ENCODE peak calls at places on chromosome 19, in seven cellular contexts. L is foreskin keratinocyte; A is T-helper 17 cell; Z is small intestine; C is stimulated activated CD4-positive, alpha-beta T cell treated with anti-CD3 and anti-CD28 coated beads, Interleukin-4, amount 100 ng/mL, for 24 hours; O is MG63; N is IMR-90. U is an unnamed sample.

GRCh38 chr19:3604227-3604986 is 2.3 kb downstream of the TBXA2R start:
- DNase-seq in C (no peak), O (no peak), A (no peak), L (no peak), N (no peak), Z (no peak), U (no peak)

GRCh38 chr19:45782820-45783785 is 813 bp upstream of the DMPK start:
- DNase-seq in A (no peak), O (peak), C (no peak), L (no peak), Z (no peak), N (peak), U (no peak)

GRCh38 chr19:40464059-40465024 is 1.2 kb downstream of the BLVRB start:
- DNase-seq in O (peak), A (peak), N (peak), L (peak), Z (peak), C (peak), U (peak)

GRCh38 chr19:1098177-1099051 is 3.2 kb upstream of the POLR2E start:
- DNase-seq in C (no peak), Z (peak), L (no peak), A (no peak), O (peak), N (peak), U (no peak)

GRCh38 chr19:15099017-15099582 is 8.1 kb upstream of the SYDE1 start:
- DNase-seq in O (no peak), L (no peak), C (no peak), A (no peak), N (no peak), Z (no peak), U (no peak)

GRCh38 chr19:33280351-33280921 is 21.9 kb downstream of the CEBPA start:
- DNase-seq in O (no peak), N (no peak), Z (no peak), C (peak), A (no peak), L (no peak), U (peak)

GRCh38 chr19:14432817-14433453 is at the start of gene PKN1:
- DNase-seq in O (peak), Z (no peak), A (peak), C (peak), L (no peak), N (no peak), U (peak)

GRCh38 chr19:45955905-45956608 is 17.6 kb downstream of the NOVA2 start:
- DNase-seq in C (no peak), O (peak), L (peak), N (peak), A (no peak), Z (no peak), U (no peak)

GRCh38 chr19:1251503-1252220 is 3.3 kb downstream of the MIDN start:
- DNase-seq in L (no peak), N (no peak), C (peak), O (no peak), Z (peak), A (peak), U (peak)